ENCODE peak calls at places on chromosome 19, in six cellular contexts. V is nucleus accumbens; K is dermis microvascular lymphatic vessel endothelial cell; D is HAP-1; U is right atrium auricular region; X is CD8-positive, alpha-beta memory T cell. R is an unnamed sample.

GRCh38 chr19:28313633-28314032 is 899.3 kb downstream of the UQCRFS1 start:
- DNase-seq in K (peak), U (no peak), X (no peak), D (no peak), V (no peak), R (no peak)

GRCh38 chr19:5360003-5360820 is 19.6 kb upstream of the PTPRS start:
- DNase-seq in U (no peak), V (no peak), D (no peak), X (no peak), K (peak), R (no peak)

GRCh38 chr19:35729763-35730162 is 12.0 kb downstream of the KMT2B start:
- DNase-seq in D (no peak), K (no peak), V (no peak), X (no peak), U (no peak), R (no peak)

GRCh38 chr19:6357995-6358394 is 3.3 kb upstream of the CLPP start:
- DNase-seq in V (no peak), D (no peak), X (no peak), K (no peak), U (no peak), R (no peak)

GRCh38 chr19:17358395-17358794 is 18.7 kb downstream of the PLVAP start:
- DNase-seq in V (no peak), U (no peak), X (no peak), D (no peak), K (no peak), R (no peak)

GRCh38 chr19:13398780-13399726 is 107.2 kb downstream of the CACNA1A start:
- DNase-seq in D (no peak), U (no peak), V (no peak), X (no peak), K (peak), R (no peak)

GRCh38 chr19:10270180-10270615 is 722 bp upstream of the ICAM1 start:
- DNase-seq in V (no peak), X (peak), D (no peak), U (peak), K (peak), R (no peak)

GRCh38 chr19:33204136-33204973 is 10.2 kb downstream of the LRP3 start:
- DNase-seq in D (no peak), U (no peak), V (no peak), K (no peak), X (no peak), R (no peak)

GRCh38 chr19:58108546-58108817 is 10.5 kb upstream of the ZSCAN18 start:
- DNase-seq in V (no peak), U (no peak), K (no peak), D (no peak), X (no peak), R (no peak)

GRCh38 chr19:850221-850978 is 1.7 kb upstream of the ELANE start:
- DNase-seq in V (no peak), X (no peak), K (no peak), D (no peak), U (peak), R (peak)

GRCh38 chr19:21569497-21569870 is 64.1 kb downstream of the ZNF429 start:
- DNase-seq in U (no peak), D (no peak), X (no peak), K (no peak), V (no peak), R (no peak)

GRCh38 chr19:11737964-11738745 is 591 bp downstream of the ZNF823 start:
- DNase-seq in D (peak), V (no peak), X (no peak), U (peak), K (peak), R (no peak)

GRCh38 chr19:8352134-8352827 is 9.2 kb upstream of the KANK3 start:
- DNase-seq in U (no peak), K (no peak), V (no peak), X (no peak), D (peak), R (no peak)

GRCh38 chr19:53537523-53538377 is at the start of gene ZNF331:
- DNase-seq in D (no peak), K (peak), V (no peak), X (peak), U (peak), R (peak)

GRCh38 chr19:30520735-30521479 is 148.7 kb downstream of the ZNF536 start:
- DNase-seq in D (no peak), K (no peak), X (no peak), U (no peak), V (no peak), R (no peak)

R was measured in esophagus muscularis mucosa.